ENCODE peak calls at places on chromosome 20, in nine cellular contexts. X, V, M, T, W, J, L, Y and E are unnamed samples.

GRCh38 chr20:2742934-2743559 is 50.5 kb downstream of the EBF4 start:
- DNase-seq in W (peak), T (peak), V (peak), X (peak), J (peak), M (peak), L (peak), Y (peak), E (peak)

GRCh38 chr20:1373036-1373435 is 19.8 kb downstream of the FKBP1A start:
- DNase-seq in T (no peak), W (no peak), M (no peak), V (no peak), Y (no peak), J (no peak), L (no peak), X (no peak), E (no peak)

GRCh38 chr20:324177-325042 is 942 bp upstream of the SOX12 start:
- DNase-seq in L (peak), T (peak), M (peak), V (peak), X (peak), Y (peak), W (peak), J (peak), E (peak)

GRCh38 chr20:54255157-54255556 is 47.3 kb downstream of the PFDN4 start:
- DNase-seq in T (peak), V (no peak), L (peak), W (no peak), Y (no peak), M (no peak), X (no peak), J (peak), E (no peak)

GRCh38 chr20:37315293-37316110 is 26.0 kb downstream of the MANBAL start:
- DNase-seq in W (no peak), Y (peak), J (peak), M (no peak), X (no peak), L (peak), T (peak), V (peak), E (no peak)

GRCh38 chr20:63896136-63896890 is 1.4 kb downstream of the DNAJC5 start:
- DNase-seq in W (peak), L (peak), Y (no peak), V (peak), J (peak), M (no peak), T (peak), X (no peak), E (peak)

GRCh38 chr20:40173877-40174276 is 515.2 kb downstream of the MAFB start:
- DNase-seq in V (no peak), J (no peak), X (no peak), Y (no peak), L (no peak), W (no peak), T (no peak), M (no peak), E (no peak)

GRCh38 chr20:2149507-2149906 is 47.9 kb downstream of the STK35 start:
- DNase-seq in X (no peak), L (peak), T (peak), J (peak), M (no peak), V (peak), Y (no peak), W (no peak), E (no peak)

GRCh38 chr20:9179193-9179802 is 110.4 kb downstream of the PLCB4 start:
- DNase-seq in J (peak), Y (no peak), V (peak), W (no peak), X (no peak), L (peak), T (peak), M (no peak), E (no peak)

GRCh38 chr20:3786665-3787639 is at the start of gene CENPB:
- DNase-seq in V (peak), X (peak), Y (peak), T (peak), M (peak), L (peak), J (peak), W (peak), E (peak)

GRCh38 chr20:43409041-43409913 is 48.4 kb upstream of the SRSF6 start:
- DNase-seq in W (peak), J (peak), L (peak), Y (peak), M (peak), T (peak), V (peak), X (peak), E (no peak)

GRCh38 chr20:11807070-11807741 is 110.5 kb upstream of the BTBD3 start:
- DNase-seq in J (peak), L (peak), M (no peak), X (no peak), Y (no peak), T (peak), W (no peak), V (peak), E (no peak)

GRCh38 chr20:14948416-14948815 is 611.0 kb upstream of the FLRT3 start:
- DNase-seq in Y (no peak), T (no peak), L (no peak), M (no peak), W (no peak), X (no peak), V (no peak), J (no peak), E (no peak)

GRCh38 chr20:63814833-63815612 is 16.0 kb downstream of the ZBTB46 start:
- DNase-seq in M (no peak), L (no peak), J (no peak), V (no peak), Y (no peak), X (no peak), T (no peak), W (no peak), E (no peak)

GRCh38 chr20:8194721-8195120 is 62.7 kb downstream of the PLCB1 start:
- DNase-seq in X (no peak), T (peak), W (no peak), M (no peak), Y (no peak), J (peak), V (no peak), L (peak), E (no peak)

GRCh38 chr20:38113401-38114325 is 51.4 kb downstream of the TGM2 start:
- DNase-seq in X (no peak), T (no peak), J (no peak), V (no peak), Y (no peak), L (no peak), W (peak), M (peak), E (peak)

GRCh38 chr20:19045366-19045765 is 167.1 kb upstream of the SLC24A3 start:
- DNase-seq in J (no peak), X (no peak), W (no peak), M (no peak), T (no peak), Y (no peak), L (no peak), V (no peak), E (no peak)

GRCh38 chr20:48392407-48393310 is 435.1 kb downstream of the PREX1 start:
- DNase-seq in M (no peak), V (no peak), X (no peak), T (no peak), W (no peak), L (no peak), Y (no peak), J (no peak), E (no peak)

GRCh38 chr20:44326391-44327159 is 10.3 kb upstream of the R3HDML start:
- DNase-seq in T (no peak), M (peak), W (peak), J (no peak), L (peak), Y (peak), V (no peak), X (no peak), E (no peak)

GRCh38 chr20:2795451-2795850 is 5.0 kb downstream of the CPXM1 start:
- DNase-seq in X (no peak), V (no peak), Y (no peak), W (no peak), T (no peak), M (no peak), J (no peak), L (no peak), E (no peak)

GRCh38 chr20:44212792-44213191 is 2.2 kb upstream of the OSER1 start:
- DNase-seq in M (no peak), V (no peak), J (peak), Y (no peak), T (peak), L (peak), W (no peak), X (no peak), E (no peak)

GRCh38 chr20:53087034-53087777 is 115.0 kb downstream of the TSHZ2 start:
- DNase-seq in W (no peak), T (no peak), J (no peak), V (peak), L (peak), Y (no peak), X (no peak), M (no peak), E (no peak)

GRCh38 chr20:5551621-5552020 is 198.6 kb upstream of the SHLD1 start:
- DNase-seq in T (no peak), V (no peak), W (no peak), M (no peak), J (no peak), Y (no peak), X (no peak), L (peak), E (no peak)

GRCh38 chr20:22861990-22862389 is 173.1 kb upstream of the SSTR4 start:
- DNase-seq in T (no peak), X (no peak), J (no peak), W (no peak), Y (no peak), V (no peak), M (no peak), L (no peak), E (no peak)

GRCh38 chr20:55790178-55790577 is 215.1 kb downstream of the CBLN4 start:
- DNase-seq in L (no peak), V (no peak), X (no peak), Y (no peak), T (no peak), W (no peak), M (no peak), J (no peak), E (peak)

GRCh38 chr20:44089987-44090674 is 96.9 kb downstream of the JPH2 start:
- DNase-seq in V (peak), J (peak), T (peak), Y (no peak), M (no peak), W (no peak), X (no peak), L (peak), E (peak)

GRCh38 chr20:32224463-32224862 is 16.8 kb downstream of the POFUT1 start:
- DNase-seq in T (no peak), J (no peak), X (no peak), V (no peak), M (no peak), Y (no peak), L (no peak), W (no peak), E (peak)

GRCh38 chr20:63688234-63689045 is 8.0 kb upstream of the TNFRSF6B start:
- DNase-seq in L (no peak), M (no peak), V (no peak), X (no peak), T (no peak), Y (no peak), J (no peak), W (no peak), E (no peak)

GRCh38 chr20:44734938-44735337 is 10.7 kb upstream of the KCNK15 start:
- DNase-seq in L (peak), X (no peak), T (peak), W (peak), J (peak), V (peak), Y (no peak), M (no peak), E (no peak)

GRCh38 chr20:35601990-35602389 is 13.6 kb upstream of the SPAG4 start:
- DNase-seq in T (no peak), Y (no peak), J (no peak), M (no peak), W (no peak), V (no peak), L (no peak), X (no peak), E (no peak)

GRCh38 chr20:35598899-35599775 is 16.5 kb upstream of the SPAG4 start:
- DNase-seq in M (peak), T (no peak), V (no peak), X (no peak), W (no peak), Y (no peak), J (no peak), L (no peak), E (no peak)

GRCh38 chr20:35599776-35600120 is 15.9 kb upstream of the SPAG4 start:
- DNase-seq in T (no peak), L (no peak), J (no peak), Y (no peak), M (no peak), X (no peak), W (no peak), V (no peak), E (no peak)

GRCh38 chr20:35601021-35601973 is 14.3 kb upstream of the SPAG4 start:
- DNase-seq in X (peak), V (peak), W (peak), M (peak), L (peak), Y (peak), J (peak), T (peak), E (peak)

GRCh38 chr20:35600176-35600995 is 15.2 kb upstream of the SPAG4 start:
- DNase-seq in W (peak), T (no peak), M (peak), X (no peak), J (no peak), Y (no peak), L (no peak), V (no peak), E (no peak)
- H3K9ac ChIP-seq in W (no peak), T (no peak), M (no peak), X (peak), J (no peak), Y (no peak), L (peak), V (no peak), E (peak)

GRCh38 chr20:45857836-45858250 is 429 bp downstream of the ZSWIM3 start:
- DNase-seq in L (peak), W (peak), T (no peak), X (no peak), M (peak), V (no peak), J (no peak), Y (peak), E (no peak)
- H3K9ac ChIP-seq in L (peak), W (no peak), T (peak), X (peak), M (no peak), V (peak), J (peak), Y (no peak), E (peak)

GRCh38 chr20:50723672-50724071 is 7.7 kb upstream of the PARD6B start:
- DNase-seq in V (no peak), L (no peak), Y (no peak), J (no peak), X (no peak), W (no peak), T (no peak), M (no peak), E (no peak)
- H3K9ac ChIP-seq in V (no peak), L (no peak), Y (no peak), J (no peak), X (no peak), W (no peak), T (no peak), M (no peak), E (no peak)

DNA sequence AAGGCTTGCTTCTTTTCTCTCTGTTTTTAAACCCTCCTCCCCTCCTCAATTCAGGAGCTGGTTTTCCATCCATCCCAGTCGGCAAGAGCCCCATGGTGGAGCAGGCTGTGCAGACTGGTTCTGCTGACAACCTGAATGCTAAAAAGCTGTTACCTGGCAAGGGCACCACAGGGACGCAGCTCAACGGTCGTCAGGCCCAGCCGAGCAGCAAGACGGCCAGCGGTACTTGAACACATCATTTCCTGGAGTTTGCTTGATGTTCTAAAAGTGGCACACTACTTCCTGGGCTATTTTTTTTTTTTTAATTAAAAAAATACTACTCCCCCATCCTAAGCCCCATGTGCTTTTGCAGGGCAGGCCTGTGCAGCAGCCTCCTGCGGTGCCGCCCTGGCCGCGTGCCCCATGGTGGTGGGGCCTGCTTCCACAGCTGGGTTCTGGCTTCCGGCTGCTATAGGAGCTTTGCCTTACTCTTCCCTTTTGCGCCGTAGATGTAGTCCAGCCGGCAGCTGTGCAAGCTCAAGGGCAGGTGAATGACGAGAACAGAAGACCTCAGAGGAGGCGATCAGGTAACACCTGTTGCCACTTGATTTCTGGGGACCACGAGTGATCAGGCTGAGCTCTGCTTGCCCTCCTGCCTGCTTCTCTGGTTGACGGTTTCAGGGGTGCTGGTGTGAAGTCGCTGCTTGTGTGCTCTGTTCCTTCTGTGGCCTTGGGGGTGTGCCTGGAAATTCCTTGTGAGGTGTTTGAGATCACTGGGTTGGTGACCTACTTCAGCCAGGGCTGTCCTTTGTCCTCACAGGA is 7.7 kb downstream of the LSM14B start:
- DNase-seq in X (no peak), V (no peak), T (no peak), J (no peak), W (no peak), M (no peak), L (no peak), Y (no peak), E (no peak)
- H3K9ac ChIP-seq in X (no peak), V (no peak), T (no peak), J (no peak), W (no peak), M (no peak), L (no peak), Y (no peak), E (no peak)